ENCODE peak calls at places on chromosomes 7 and 10, in five cellular contexts. A is left ventricle myocardium inferior; V is CD4-positive, alpha-beta T cell; O is AG04450; G is H9. E is an unnamed sample.

GRCh38 chr7:13822678-13823077 is 166.8 kb downstream of the ETV1 start:
- DNase-seq in A (no peak), V (no peak), O (no peak), G (no peak), E (no peak)

GRCh38 chr7:156578978-156579430 is 61.6 kb upstream of the RNF32 start:
- DNase-seq in A (no peak), V (no peak), O (no peak), G (peak; percentile 54), E (no peak)

GRCh38 chr7:120055300-120055699 is 217.7 kb upstream of the KCND2 start:
- DNase-seq in A (no peak), V (no peak), O (no peak), G (no peak), E (no peak)

GRCh38 chr10:94003496-94003895 is 9.8 kb downstream of the PLCE1 start:
- DNase-seq in A (no peak), V (no peak), O (no peak), G (no peak), E (no peak)

GRCh38 chr7:75638607-75639070 is 100.1 kb downstream of the HIP1 start:
- DNase-seq in A (peak; percentile 66), V (no peak), O (peak; percentile 6), G (peak; percentile 60), E (no peak)

GRCh38 chr7:73473636-73474035 is 40.1 kb downstream of the FZD9 start:
- DNase-seq in A (no peak), V (no peak), O (no peak), G (no peak), E (no peak)

GRCh38 chr7:45239486-45239885 is 81.9 kb downstream of the RAMP3 start:
- DNase-seq in A (no peak), V (no peak), O (peak; percentile 2), G (no peak), E (no peak)

GRCh38 chr7:113230691-113231090 is 112.3 kb upstream of the SMIM30 start:
- DNase-seq in A (no peak), V (no peak), O (no peak), G (no peak), E (no peak)

GRCh38 chr7:128406147-128406985 is 3.4 kb downstream of the IMPDH1 start:
- DNase-seq in A (no peak), V (no peak), O (no peak), G (peak; percentile 53), E (no peak)

GRCh38 chr7:44103941-44104879 is at the start of gene AEBP1:
- DNase-seq in A (no peak), V (no peak), O (no peak), G (peak; percentile 73), E (peak; percentile 19)

GRCh38 chr7:3673524-3673923 is 372.5 kb downstream of the SDK1 start:
- DNase-seq in A (peak; percentile 24), V (peak; percentile 32), O (no peak), G (peak; percentile 66), E (no peak)

GRCh38 chr7:35261476-35262285 is 7.8 kb upstream of the TBX20 start:
- DNase-seq in A (peak; percentile 36), V (no peak), O (no peak), G (peak; percentile 70), E (no peak)

GRCh38 chr10:68550747-68551411 is 9.3 kb upstream of the TET1 start:
- DNase-seq in A (no peak), V (peak; percentile 19), O (peak; percentile 55), G (peak; percentile 81), E (peak; percentile 14)

GRCh38 chr7:14504134-14504533 is 398.4 kb downstream of the DGKB start:
- DNase-seq in A (no peak), V (no peak), O (no peak), G (peak; percentile 38), E (no peak)

GRCh38 chr7:135232087-135232486 is 1.6 kb upstream of the STRA8 start:
- DNase-seq in A (no peak), V (no peak), O (no peak), G (no peak), E (no peak)

GRCh38 chr10:94757916-94758315 is 4.6 kb upstream of the CYP2C19 start:
- DNase-seq in A (no peak), V (no peak), O (no peak), G (peak; percentile 70), E (no peak)

GRCh38 chr7:14839307-14839706 is 63.2 kb downstream of the DGKB start:
- DNase-seq in A (no peak), V (no peak), O (no peak), G (no peak), E (no peak)

GRCh38 chr10:22252286-22252800 is 34.5 kb upstream of the EBLN1 start:
- DNase-seq in A (peak; percentile 62), V (peak; percentile 29), O (no peak), G (peak; percentile 46), E (peak; percentile 31)

GRCh38 chr7:90678986-90679385 is 82.9 kb downstream of the CDK14 start:
- DNase-seq in A (no peak), V (no peak), O (no peak), G (no peak), E (no peak)

GRCh38 chr7:98134420-98134819 is 27.8 kb downstream of the LMTK2 start:
- DNase-seq in A (no peak), V (no peak), O (no peak), G (no peak), E (no peak)

GRCh38 chr7:75626954-75627353 is 111.8 kb downstream of the HIP1 start:
- DNase-seq in A (no peak), V (no peak), O (no peak), G (no peak), E (no peak)

GRCh38 chr7:138207555-138207971 is 131.3 kb downstream of the AKR1D1 start:
- DNase-seq in A (no peak), V (no peak), O (no peak), G (peak; percentile 73), E (no peak)

GRCh38 chr10:117653170-117653515 is 110.6 kb downstream of the EMX2 start:
- DNase-seq in A (no peak), V (no peak), O (peak; percentile 23), G (no peak), E (no peak)

GRCh38 chr10:103044942-103045489 is 126.9 kb downstream of the CNNM2 start:
- DNase-seq in A (no peak), V (no peak), O (peak; percentile 98), G (no peak), E (no peak)

GRCh38 chr10:51834548-51834947 is 135.2 kb upstream of the CSTF2T start:
- DNase-seq in A (no peak), V (no peak), O (no peak), G (no peak), E (no peak)

GRCh38 chr10:51838506-51838905 is 139.1 kb upstream of the CSTF2T start:
- DNase-seq in A (no peak), V (no peak), O (no peak), G (no peak), E (no peak)

GRCh38 chr10:51832652-51833383 is 133.4 kb upstream of the CSTF2T start:
- DNase-seq in A (no peak), V (no peak), O (peak; percentile 61), G (no peak), E (no peak)
- H3K27ac ChIP-seq in A (no peak overlapping the region), V (no peak overlapping the region), O (peak overlapping the region; percentile 57), G (no peak overlapping the region), E (no peak overlapping the region)

GRCh38 chr7:56605146-56605545 is 488.9 kb upstream of the NUPR2 start:
- DNase-seq in A (no peak), V (no peak), O (no peak), G (no peak), E (no peak)

GRCh38 chr7:56609852-56610355 is 493.7 kb upstream of the NUPR2 start:
- DNase-seq in A (no peak), V (no peak), O (no peak), G (no peak), E (no peak)
- H3K9me3 ChIP-seq in A (peaks cover 15% of the 10 kb centered on the region), V (peaks cover 9% of the 10 kb centered on the region), O (peaks cover 25% of the 10 kb centered on the region), G (peaks cover 76% of the 10 kb centered on the region), E (no peaks in the 10 kb centered on the region)

GRCh38 chr7:30466266-30466665 is 12.3 kb downstream of the NOD1 start:
- DNase-seq in A (no peak), V (no peak), O (no peak), G (no peak), E (no peak)
- H3K27ac ChIP-seq in A (peak overlapping the region; percentile 62), V (no peak overlapping the region), O (no peak overlapping the region), G (no peak overlapping the region), E (no peak overlapping the region)

GRCh38 chr10:86708783-86709778 is 40.8 kb downstream of the LDB3 start:
- DNase-seq in A (no peak), V (no peak), O (no peak), G (no peak), E (no peak)
- H3K9me3 ChIP-seq in A (no peaks in the 10 kb centered on the region), V (no peaks in the 10 kb centered on the region), O (peaks cover 4% of the 10 kb centered on the region), G (no peaks in the 10 kb centered on the region), E (no peaks in the 10 kb centered on the region)

GRCh38 chr7:92636018-92636560 is 45.9 kb upstream of the FAM133B start:
- DNase-seq in A (no peak), V (no peak), O (no peak), G (no peak), E (no peak)

GRCh38 chr7:92634125-92634710 is 44.0 kb upstream of the FAM133B start:
- DNase-seq in A (no peak), V (no peak), O (no peak), G (no peak), E (no peak)

GRCh38 chr7:92633211-92633906 is 43.2 kb upstream of the FAM133B start:
- DNase-seq in A (no peak), V (no peak), O (peak; percentile 57), G (no peak), E (peak; percentile 16)

GRCh38 chr7:92634924-92635519 is 44.8 kb upstream of the FAM133B start:
- DNase-seq in A (no peak), V (no peak), O (peak; percentile 43), G (no peak), E (no peak)

DNA sequence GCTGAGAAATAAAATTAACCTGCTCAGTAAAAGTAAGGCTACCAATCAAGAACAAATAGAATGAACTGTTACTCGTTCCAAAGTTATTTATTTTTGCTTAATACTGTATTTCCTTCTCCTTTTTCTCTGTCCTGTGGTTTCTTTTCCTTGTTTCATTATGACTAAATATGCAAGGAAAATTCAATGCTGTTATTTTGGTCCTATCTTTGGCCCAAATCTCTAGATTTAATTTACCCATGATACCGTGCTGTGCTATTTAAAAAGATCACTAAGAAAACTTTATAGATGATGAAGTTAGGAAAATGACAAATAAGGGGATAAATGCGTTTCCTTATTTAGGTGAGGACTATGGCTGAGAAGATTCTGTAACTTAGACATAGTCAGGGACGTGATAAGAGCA is 45.3 kb upstream of the FAM133B start:
- DNase-seq in A (no peak), V (no peak), O (no peak), G (no peak), E (no peak)
- H3K27ac ChIP-seq in A (peak overlapping the region; percentile 83), V (no peak overlapping the region), O (no peak overlapping the region), G (no peak overlapping the region), E (no peak overlapping the region)

GRCh38 chr7:158123214-158123613 is 464.4 kb downstream of the PTPRN2 start:
- DNase-seq in A (no peak), V (no peak), O (no peak), G (no peak), E (no peak)
- H3K9me3 ChIP-seq in A (peaks cover 28% of the 10 kb centered on the region), V (peaks cover 6% of the 10 kb centered on the region), O (peaks cover 70% of the 10 kb centered on the region), G (no peaks in the 10 kb centered on the region), E (no peaks in the 10 kb centered on the region)